ENCODE peak calls at places on chromosomes 2 and 18, in four cellular contexts. One of them, this sample, is unnamed.
A peak's percentile ranks its signal among the peaks of the same experiment; 100 is the strongest.

GRCh38 chr2:59463401-59463800 is 1090.1 kb downstream of the BCL11A start:
- DNase-seq in lower lobe of right lung: no peak
- DNase-seq in stomach: no peak
- DNase-seq in NT2/D1: peak; percentile 33
- DNase-seq in this sample: peak; percentile 6

GRCh38 chr2:9660781-9661180 is 30.0 kb upstream of the YWHAQ start:
- DNase-seq in lower lobe of right lung: no peak
- DNase-seq in stomach: no peak
- DNase-seq in NT2/D1: no peak
- DNase-seq in this sample: no peak

GRCh38 chr2:66537001-66537400 is 102.1 kb downstream of the MEIS1 start:
- DNase-seq in lower lobe of right lung: no peak
- DNase-seq in stomach: no peak
- DNase-seq in NT2/D1: no peak
- DNase-seq in this sample: peak; percentile 16

GRCh38 chr2:95274291-95275150 is at the start of gene PROM2:
- DNase-seq in lower lobe of right lung: peak; percentile 80
- DNase-seq in stomach: peak; percentile 92
- DNase-seq in NT2/D1: no peak
- DNase-seq in this sample: peak; percentile 88

GRCh38 chr2:74540291-74540690 is 10.6 kb downstream of the HTRA2 start:
- DNase-seq in lower lobe of right lung: no peak
- DNase-seq in stomach: no peak
- DNase-seq in NT2/D1: no peak
- DNase-seq in this sample: no peak

GRCh38 chr2:148553332-148553887 is 91.1 kb upstream of the EPC2 start:
- DNase-seq in lower lobe of right lung: no peak
- DNase-seq in stomach: no peak
- DNase-seq in NT2/D1: no peak
- DNase-seq in this sample: no peak

GRCh38 chr2:202023904-202024266 is 9.8 kb upstream of the FZD7 start:
- DNase-seq in lower lobe of right lung: peak; percentile 68
- DNase-seq in stomach: no peak
- DNase-seq in NT2/D1: no peak
- DNase-seq in this sample: peak; percentile 30

GRCh38 chr2:158359846-158360245 is 96.7 kb downstream of the CCDC148 start:
- DNase-seq in lower lobe of right lung: no peak
- DNase-seq in stomach: no peak
- DNase-seq in NT2/D1: peak; percentile 44
- DNase-seq in this sample: no peak

GRCh38 chr2:43210467-43211303 is 15.7 kb downstream of the ZFP36L2 start:
- DNase-seq in lower lobe of right lung: peak; percentile 82
- DNase-seq in stomach: peak; percentile 70
- DNase-seq in NT2/D1: no peak
- DNase-seq in this sample: no peak

GRCh38 chr2:241931976-241932894 is 62.7 kb downstream of the RTP5 start:
- DNase-seq in lower lobe of right lung: no peak
- DNase-seq in stomach: peak; percentile 24
- DNase-seq in NT2/D1: no peak
- DNase-seq in this sample: no peak

GRCh38 chr18:79522451-79523220 is 126.9 kb downstream of the NFATC1 start:
- DNase-seq in lower lobe of right lung: peak; percentile 37
- DNase-seq in stomach: no peak
- DNase-seq in NT2/D1: no peak
- DNase-seq in this sample: peak; percentile 62

GRCh38 chr2:231929961-231930600 is 3.9 kb upstream of the NPPC start:
- DNase-seq in lower lobe of right lung: no peak
- DNase-seq in stomach: peak; percentile 24
- DNase-seq in NT2/D1: no peak
- DNase-seq in this sample: peak; percentile 95

GRCh38 chr2:172734711-172735645 is 667 bp upstream of the RAPGEF4 start:
- DNase-seq in lower lobe of right lung: no peak
- DNase-seq in stomach: no peak
- DNase-seq in NT2/D1: no peak
- DNase-seq in this sample: peak; percentile 73

GRCh38 chr18:22253676-22254075 is 84.3 kb downstream of the GATA6 start:
- DNase-seq in lower lobe of right lung: no peak
- DNase-seq in stomach: no peak
- DNase-seq in NT2/D1: no peak
- DNase-seq in this sample: no peak

GRCh38 chr2:179049203-179049545 is 763 bp downstream of the CCDC141 start:
- DNase-seq in lower lobe of right lung: no peak
- DNase-seq in stomach: no peak
- DNase-seq in NT2/D1: no peak
- DNase-seq in this sample: no peak

GRCh38 chr18:49186242-49186641 is 235.5 kb upstream of the SMAD7 start:
- DNase-seq in lower lobe of right lung: no peak
- DNase-seq in stomach: no peak
- DNase-seq in NT2/D1: no peak
- DNase-seq in this sample: no peak

DNA sequence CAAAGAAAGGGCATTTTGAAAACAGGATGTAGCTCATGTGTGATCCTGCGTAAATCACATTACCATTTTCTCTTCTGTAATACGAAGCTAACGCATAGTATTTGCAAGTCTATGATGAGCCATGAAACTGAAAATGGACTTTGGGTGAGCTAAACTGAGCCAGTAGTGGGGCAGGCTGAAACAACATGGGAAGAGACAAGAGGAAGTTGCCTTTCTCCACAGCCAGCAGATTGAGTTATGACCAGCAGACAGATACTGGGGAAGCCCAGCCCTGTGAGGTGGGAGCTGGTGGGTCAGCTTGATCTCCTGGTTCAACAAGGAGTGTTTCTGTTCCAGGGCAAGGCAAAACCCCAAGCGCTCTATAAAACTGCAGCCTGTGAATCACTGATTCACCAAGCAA is 11.8 kb downstream of the CYRIA start:
- DNase-seq in lower lobe of right lung: no peak
- DNase-seq in stomach: no peak
- DNase-seq in NT2/D1: no peak
- DNase-seq in this sample: no peak
- H3K4me3 ChIP-seq in lower lobe of right lung: no peak overlapping the region
- H3K4me3 ChIP-seq in stomach: no peak overlapping the region
- H3K4me3 ChIP-seq in NT2/D1: no peak overlapping the region
- H3K4me3 ChIP-seq in this sample: no peak overlapping the region

DNA sequence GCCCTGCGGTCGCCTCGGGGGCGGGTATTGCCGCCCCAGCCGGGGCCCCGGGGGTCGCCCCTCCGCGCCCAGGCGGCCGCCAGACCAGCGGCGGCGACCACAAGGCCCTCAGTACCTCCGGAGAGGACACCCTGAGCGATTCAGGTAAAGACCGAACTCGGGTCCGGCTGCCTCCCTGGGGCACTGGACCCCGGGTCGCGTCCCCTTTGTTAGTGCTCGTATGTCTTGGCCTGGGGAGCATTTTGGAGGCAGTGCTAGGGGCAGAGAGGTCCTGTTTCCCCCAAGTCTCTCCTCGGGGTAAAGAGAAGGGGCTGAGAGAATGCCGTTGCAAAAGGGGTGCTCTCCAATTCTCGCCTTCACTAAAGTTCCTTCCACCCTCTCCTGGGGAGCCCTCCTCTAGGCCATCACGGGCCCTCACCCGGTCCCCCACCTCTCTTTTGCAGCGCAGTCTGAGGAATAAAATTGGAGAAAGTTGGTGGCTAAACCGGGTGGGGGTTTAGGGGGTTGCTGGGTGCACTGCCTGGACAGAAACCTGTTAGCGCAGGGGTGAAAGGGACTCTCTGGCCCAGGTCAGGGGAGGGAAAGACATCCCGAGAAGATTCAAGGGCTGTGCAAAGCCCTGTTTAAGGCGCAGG is 2.5 kb downstream of the MYCN start:
- DNase-seq in lower lobe of right lung: no peak
- DNase-seq in stomach: no peak
- DNase-seq in NT2/D1: no peak
- DNase-seq in this sample: peak; percentile 69
- H3K27me3 ChIP-seq in lower lobe of right lung: peaks cover 43% of the 10 kb centered on the region
- H3K27me3 ChIP-seq in stomach: peaks cover 58% of the 10 kb centered on the region
- H3K27me3 ChIP-seq in NT2/D1: no peaks in the 10 kb centered on the region
- H3K27me3 ChIP-seq in this sample: no peaks in the 10 kb centered on the region

GRCh38 chr2:24489465-24489864 is 1.6 kb upstream of the NCOA1 start:
- DNase-seq in lower lobe of right lung: no peak
- DNase-seq in stomach: no peak
- DNase-seq in NT2/D1: no peak
- DNase-seq in this sample: peak; percentile 43
- H3K4me3 ChIP-seq in lower lobe of right lung: peak overlapping the region; percentile 81
- H3K4me3 ChIP-seq in stomach: no peak overlapping the region
- H3K4me3 ChIP-seq in NT2/D1: no peak overlapping the region
- H3K4me3 ChIP-seq in this sample: no peak overlapping the region

GRCh38 chr2:176096986-176097819 is 2.4 kb upstream of the HOXD12 start:
- DNase-seq in lower lobe of right lung: peak; percentile 71
- DNase-seq in stomach: peak; percentile 76
- DNase-seq in NT2/D1: peak; percentile 92
- DNase-seq in this sample: peak; percentile 95
- H3K27me3 ChIP-seq in lower lobe of right lung: peaks cover 98% of the 10 kb centered on the region
- H3K27me3 ChIP-seq in stomach: peaks cover 100% of the 10 kb centered on the region
- H3K27me3 ChIP-seq in NT2/D1: peaks cover 76% of the 10 kb centered on the region
- H3K27me3 ChIP-seq in this sample: peaks cover 92% of the 10 kb centered on the region